ENCODE peak calls at places on chromosomes 11 and 22, in four cellular contexts. K, V, C and I are unnamed samples.

GRCh38 chr11:126123686-126124085 is 61.0 kb upstream of the CDON start:
- DNase-seq in K (no peak), V (no peak), C (no peak), I (no peak)

GRCh38 chr11:119522609-119523008 is 99.6 kb upstream of the THY1 start:
- DNase-seq in K (no peak), V (no peak), C (no peak), I (no peak)

GRCh38 chr11:76803811-76804600 is 20.9 kb downstream of the TSKU start:
- DNase-seq in K (no peak), V (no peak), C (no peak), I (no peak)

GRCh38 chr11:1256257-1257045 is 33.6 kb downstream of the MUC5B start:
- DNase-seq in K (peak; percentile 61), V (peak; percentile 92), C (no peak), I (no peak)

GRCh38 chr11:9040410-9040809 is 36.6 kb upstream of the NRIP3 start:
- DNase-seq in K (no peak), V (no peak), C (no peak), I (no peak)

GRCh38 chr22:31825513-31825912 is 71.7 kb downstream of the DEPDC5 start:
- DNase-seq in K (no peak), V (no peak), C (no peak), I (no peak)

GRCh38 chr11:115929618-115930129 is 425.5 kb upstream of the CADM1 start:
- DNase-seq in K (no peak), V (no peak), C (peak; percentile 94), I (no peak)

GRCh38 chr22:37295213-37295886 is 13.0 kb downstream of the CYTH4 start:
- DNase-seq in K (no peak), V (no peak), C (no peak), I (no peak)

GRCh38 chr11:1553808-1554594 is 18.1 kb downstream of the DUSP8 start:
- DNase-seq in K (no peak), V (no peak), C (no peak), I (peak; percentile 82)

GRCh38 chr11:100687630-100688395 is 725 bp downstream of the ARHGAP42 start:
- DNase-seq in K (peak; percentile 47), V (peak; percentile 35), C (no peak), I (peak; percentile 72)

GRCh38 chr11:105609341-105609781 is 512 bp upstream of the GRIA4 start:
- DNase-seq in K (peak; percentile 59), V (peak; percentile 10), C (no peak), I (peak; percentile 38)

GRCh38 chr11:116482716-116483115 is 290.1 kb downstream of the BUD13 start:
- DNase-seq in K (no peak), V (no peak), C (no peak), I (no peak)

GRCh38 chr11:9039863-9040262 is 36.1 kb upstream of the NRIP3 start:
- DNase-seq in K (no peak), V (no peak), C (no peak), I (no peak)

GRCh38 chr11:112157274-112157766 is 6.6 kb downstream of the IL18 start:
- DNase-seq in K (no peak), V (no peak), C (no peak), I (no peak)

GRCh38 chr11:108881136-108881535 is 216.3 kb downstream of the DDX10 start:
- DNase-seq in K (no peak), V (no peak), C (no peak), I (no peak)

GRCh38 chr11:940496-941135 is 14.9 kb downstream of the AP2A2 start:
- DNase-seq in K (no peak), V (no peak), C (no peak), I (no peak)

GRCh38 chr11:12546122-12546521 is 128.1 kb upstream of the TEAD1 start:
- DNase-seq in K (no peak), V (no peak), C (no peak), I (no peak)

GRCh38 chr11:12543596-12544415 is 130.4 kb upstream of the TEAD1 start:
- DNase-seq in K (no peak), V (no peak), C (no peak), I (no peak)

GRCh38 chr11:12547953-12548650 is 126.1 kb upstream of the TEAD1 start:
- DNase-seq in K (no peak), V (no peak), C (no peak), I (no peak)

GRCh38 chr11:12544986-12545775 is 129.0 kb upstream of the TEAD1 start:
- DNase-seq in K (no peak), V (no peak), C (no peak), I (no peak)

GRCh38 chr11:12546660-12547059 is 127.6 kb upstream of the TEAD1 start:
- DNase-seq in K (no peak), V (no peak), C (no peak), I (no peak)
- TF ChIP-seq USF1 in K (no peak), V (no peak), C (no peak), I (no peak)

GRCh38 chr11:61744609-61745156 is 7.8 kb upstream of the MYRF start:
- DNase-seq in K (no peak), V (no peak), C (no peak), I (no peak)

GRCh38 chr11:61746654-61747388 is 5.6 kb upstream of the MYRF start:
- DNase-seq in K (no peak), V (no peak), C (no peak), I (no peak)

GRCh38 chr11:61749607-61750217 is 2.7 kb upstream of the MYRF start:
- DNase-seq in K (no peak), V (peak; percentile 76), C (no peak), I (peak; percentile 46)

GRCh38 chr11:61745796-61746653 is 6.4 kb upstream of the MYRF start:
- DNase-seq in K (no peak), V (no peak), C (no peak), I (no peak)

DNA sequence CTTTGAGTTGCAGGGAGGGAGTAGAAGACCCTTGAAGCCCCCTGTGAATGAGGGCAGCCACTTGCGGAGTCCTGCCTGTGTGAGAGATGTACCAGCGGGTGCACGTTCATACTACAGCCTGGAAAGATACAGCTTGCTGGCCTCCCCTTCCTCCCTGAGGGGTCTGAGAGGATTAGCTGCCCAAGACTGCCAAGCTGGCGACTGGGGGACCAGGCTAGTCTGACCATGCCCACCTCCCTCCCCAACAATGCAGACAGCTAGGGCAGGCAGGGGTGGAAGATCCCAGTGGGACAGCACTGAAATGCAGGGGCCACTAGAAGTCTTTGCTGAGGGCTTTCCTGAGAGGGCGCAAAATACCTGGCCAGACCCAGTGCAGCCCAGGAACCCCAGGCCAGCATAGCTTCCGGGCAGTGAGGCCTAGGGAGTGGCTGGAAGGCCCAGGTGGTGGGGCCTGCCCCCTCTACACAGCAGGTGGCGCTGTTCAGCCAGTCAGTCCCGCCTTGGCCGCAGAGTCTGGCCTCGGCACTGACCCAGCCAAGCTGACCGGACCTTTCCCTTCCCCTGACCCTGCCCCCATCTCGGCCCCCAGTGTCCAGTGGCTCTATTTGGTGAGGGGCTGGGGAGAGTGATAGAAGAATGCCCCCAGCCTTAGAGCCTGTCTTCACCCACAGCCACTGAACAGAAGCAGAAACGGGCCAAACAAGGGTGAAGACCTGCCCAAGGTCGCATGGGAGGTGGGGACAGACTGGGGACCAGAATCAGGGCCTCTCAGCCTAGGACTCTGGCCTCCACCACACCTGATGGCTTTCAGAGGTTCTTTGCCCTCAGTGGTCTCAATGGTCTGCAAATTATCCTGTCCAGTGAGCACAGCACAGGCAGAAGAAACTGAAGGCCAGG is 4.8 kb upstream of the MYRF start:
- DNase-seq in K (peak; percentile 95), V (peak; percentile 86), C (no peak), I (peak; percentile 88)
- TF ChIP-seq USF1 in K (no peak), V (no peak), C (no peak), I (no peak)

GRCh38 chr11:70182266-70182665 is 20.8 kb upstream of the FADD start:
- DNase-seq in K (no peak), V (no peak), C (no peak), I (no peak)

GRCh38 chr11:70173018-70173417 is 30.1 kb upstream of the FADD start:
- DNase-seq in K (no peak), V (no peak), C (no peak), I (no peak)

GRCh38 chr11:70180906-70181305 is 22.2 kb upstream of the FADD start:
- DNase-seq in K (no peak), V (no peak), C (no peak), I (no peak)

GRCh38 chr11:70174846-70175764 is 28.0 kb upstream of the FADD start:
- DNase-seq in K (no peak), V (no peak), C (no peak), I (no peak)

DNA sequence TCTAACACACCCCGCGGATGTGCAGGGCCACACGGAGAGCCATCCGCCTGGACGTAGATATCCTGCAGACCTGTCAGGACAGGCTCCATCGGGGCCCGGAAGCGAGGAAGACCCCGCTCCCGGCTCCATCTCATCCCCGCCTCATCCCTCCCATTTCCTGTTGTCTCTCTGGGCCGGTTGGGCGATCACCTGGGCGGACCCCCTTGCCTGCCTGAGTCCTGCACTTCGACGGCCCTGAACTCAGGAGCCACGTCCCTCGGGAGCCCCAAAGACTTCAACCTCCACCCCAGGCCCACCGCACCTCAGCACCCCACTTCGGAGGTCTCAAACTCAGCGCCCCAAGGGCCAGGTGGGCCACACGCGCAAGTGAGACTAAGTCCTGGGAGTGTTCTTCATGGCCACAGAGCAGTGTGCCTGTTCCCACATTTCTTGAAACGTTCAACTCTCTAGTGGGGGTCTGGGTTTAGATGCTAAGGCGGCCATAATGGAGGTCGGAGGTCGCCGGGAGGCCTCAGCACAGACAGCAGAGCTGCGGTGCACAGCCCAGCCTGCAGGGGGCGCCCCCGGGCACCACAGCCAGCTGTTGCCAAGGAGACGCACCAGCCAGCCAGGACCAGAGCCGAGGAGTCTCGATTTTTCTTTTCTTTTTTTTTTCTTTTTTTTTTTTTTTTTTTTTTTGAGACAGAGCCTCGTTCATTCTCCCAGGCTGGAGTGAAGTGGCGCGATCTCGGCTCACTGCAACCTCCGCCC is 26.0 kb upstream of the FADD start:
- DNase-seq in K (peak; percentile 81), V (peak; percentile 95), C (no peak), I (peak; percentile 90)
- TF ChIP-seq USF1 in K (no peak), V (no peak), C (no peak), I (no peak)

GRCh38 chr11:16081756-16082531 is 274.4 kb downstream of the SOX6 start:
- DNase-seq in K (peak; percentile 21), V (no peak), C (no peak), I (no peak)

GRCh38 chr11:16082532-16083055 is 273.8 kb downstream of the SOX6 start:
- DNase-seq in K (no peak), V (no peak), C (no peak), I (no peak)

GRCh38 chr11:16086229-16086628 is 270.1 kb downstream of the SOX6 start:
- DNase-seq in K (peak; percentile 52), V (no peak), C (no peak), I (peak; percentile 15)

DNA sequence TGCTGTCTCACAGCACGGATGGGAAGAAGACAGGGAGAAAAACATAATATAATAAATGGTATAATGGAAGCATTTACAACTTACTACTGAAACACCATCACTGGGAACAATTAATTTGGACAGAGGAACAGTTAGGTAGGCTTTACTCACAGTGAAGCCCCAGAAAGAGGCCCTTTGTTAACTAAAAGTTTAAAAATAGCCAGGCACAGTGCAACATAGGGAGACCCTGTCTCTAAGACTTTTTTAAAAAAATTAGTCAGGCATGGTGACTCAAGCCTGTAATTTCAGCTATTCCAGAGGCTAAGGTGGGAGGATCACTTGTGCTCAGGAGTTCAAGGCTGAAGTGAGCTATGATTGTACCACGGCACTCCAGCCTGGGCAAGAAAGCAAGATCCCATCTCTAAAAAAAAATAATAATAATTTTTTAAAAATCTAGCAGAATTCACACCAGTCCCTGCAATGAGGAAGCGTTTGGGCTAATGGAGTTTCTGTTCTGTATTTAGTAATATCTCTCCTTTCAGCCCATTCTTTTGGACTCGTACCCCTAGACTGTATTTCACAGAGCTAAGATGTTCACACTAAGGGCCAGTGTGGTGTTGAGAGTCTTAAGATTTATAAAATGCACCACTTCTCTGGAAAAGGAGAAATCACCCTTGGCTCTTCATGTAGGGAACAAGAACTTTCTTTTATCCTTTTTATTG is 275.5 kb downstream of the SOX6 start:
- DNase-seq in K (no peak), V (no peak), C (no peak), I (no peak)
- TF ChIP-seq USF1 in K (no peak), V (no peak), C (no peak), I (no peak)

GRCh38 chr22:35727436-35727835 is 9.8 kb downstream of the APOL5 start:
- DNase-seq in K (no peak), V (peak; percentile 18), C (no peak), I (no peak)
- TF ChIP-seq USF1 in K (no peak), V (no peak), C (no peak), I (no peak)